ENCODE peak calls at places on chromosomes 16 and 17, in four cellular contexts. J, L, U and B are unnamed samples.

GRCh38 chr17:29549169-29549935 is 17.5 kb downstream of the ABHD15 start:
- DNase-seq in J (no peak), L (no peak), U (peak; percentile 31), B (peak; percentile 50)

GRCh38 chr17:40458001-40458791 is 14.9 kb downstream of the IGFBP4 start:
- DNase-seq in J (peak; percentile 83), L (peak; percentile 68), U (peak; percentile 85), B (peak; percentile 76)

GRCh38 chr16:21214086-21214485 is 2.7 kb upstream of the ZP2 start:
- DNase-seq in J (no peak), L (no peak), U (no peak), B (no peak)

GRCh38 chr17:16466407-16466806 is 25.6 kb downstream of the LRRC75A start:
- DNase-seq in J (no peak), L (no peak), U (no peak), B (no peak)

GRCh38 chr17:57927048-57927723 is 28.0 kb downstream of the CUEDC1 start:
- DNase-seq in J (peak; percentile 47), L (peak; percentile 84), U (peak; percentile 65), B (peak; percentile 85)

GRCh38 chr17:75511610-75512575 is 3.4 kb downstream of the CASKIN2 start:
- DNase-seq in J (no peak), L (no peak), U (no peak), B (no peak)

GRCh38 chr16:67249178-67249759 is 490 bp downstream of the SLC9A5 start:
- DNase-seq in J (no peak), L (no peak), U (no peak), B (no peak)

GRCh38 chr17:62966426-62967110 is 533 bp downstream of the TANC2 start:
- DNase-seq in J (no peak), L (no peak), U (peak; percentile 44), B (no peak)

GRCh38 chr17:1965556-1966273 is 59.4 kb downstream of the RTN4RL1 start:
- DNase-seq in J (no peak), L (no peak), U (no peak), B (no peak)

GRCh38 chr17:74738051-74738996 is 1.3 kb downstream of the RAB37 start:
- DNase-seq in J (no peak), L (no peak), U (peak; percentile 36), B (no peak)

GRCh38 chr17:28204244-28204643 is 114.8 kb upstream of the TMEM97 start:
- DNase-seq in J (no peak), L (no peak), U (no peak), B (no peak)

GRCh38 chr17:76927982-76928381 is 59.8 kb downstream of the MGAT5B start:
- DNase-seq in J (no peak), L (no peak), U (no peak), B (no peak)

GRCh38 chr17:19553036-19553435 is 19.4 kb downstream of the SLC47A1 start:
- DNase-seq in J (no peak), L (no peak), U (no peak), B (no peak)

GRCh38 chr17:72022328-72022727 is 98.5 kb upstream of the SOX9 start:
- DNase-seq in J (no peak), L (no peak), U (no peak), B (no peak)

GRCh38 chr17:83109793-83110645 is 30.6 kb downstream of the METRNL start:
- DNase-seq in J (peak; percentile 93), L (peak; percentile 100), U (peak; percentile 98), B (peak; percentile 93)

GRCh38 chr17:76909971-76910760 is 42.0 kb downstream of the MGAT5B start:
- DNase-seq in J (no peak), L (peak; percentile 26), U (peak; percentile 57), B (peak; percentile 56)

GRCh38 chr17:410674-411401 is 58.2 kb upstream of the RPH3AL start:
- DNase-seq in J (no peak), L (no peak), U (peak; percentile 11), B (peak; percentile 8)